ENCODE peak calls at places on chromosomes 13 and 19, in five cellular contexts. O, T, G, H and A are unnamed samples.

GRCh38 chr19:19661675-19662251 is 1.7 kb downstream of the ATP13A1 start:
- DNase-seq in T (peak; percentile 80), O (no peak), H (peak; percentile 9), G (no peak), A (no peak)

GRCh38 chr13:80931766-80932165 is 590.8 kb upstream of the SPRY2 start:
- DNase-seq in T (no peak), H (no peak), G (no peak), O (no peak), A (no peak)

GRCh38 chr19:11204943-11205349 is 7.6 kb upstream of the KANK2 start:
- DNase-seq in H (peak; percentile 30), T (no peak), G (no peak), O (no peak), A (no peak)

GRCh38 chr13:40158218-40158617 is 502.8 kb downstream of the COG6 start:
- DNase-seq in T (no peak), H (no peak), O (no peak), G (no peak), A (peak; percentile 5)

GRCh38 chr13:113828282-113828825 is 35.5 kb downstream of the GAS6 start:
- DNase-seq in G (no peak), H (no peak), T (no peak), O (no peak), A (no peak)

GRCh38 chr19:2888739-2889224 is 11.9 kb upstream of the ZNF57 start:
- DNase-seq in H (peak; percentile 94), T (peak; percentile 67), G (no peak), O (no peak), A (no peak)

GRCh38 chr13:41458939-41459753 is 1.8 kb downstream of the RGCC start:
- DNase-seq in G (peak; percentile 37), T (peak; percentile 66), O (no peak), H (peak; percentile 43), A (peak; percentile 73)

GRCh38 chr13:109036091-109036490 is 406.7 kb downstream of the MYO16 start:
- DNase-seq in T (no peak), O (no peak), G (no peak), H (no peak), A (no peak)

GRCh38 chr13:33164331-33164730 is 121.2 kb downstream of the STARD13 start:
- DNase-seq in G (no peak), O (no peak), T (no peak), H (no peak), A (no peak)

GRCh38 chr19:33553530-33554310 is 32.1 kb upstream of the PEPD start:
- DNase-seq in G (no peak), T (no peak), H (no peak), O (no peak), A (no peak)

GRCh38 chr13:76647550-76647949 is 238.7 kb downstream of the KCTD12 start:
- DNase-seq in H (no peak), T (no peak), G (no peak), O (no peak), A (no peak)

GRCh38 chr13:26320766-26321165 is 66.8 kb downstream of the CDK8 start:
- DNase-seq in O (no peak), T (no peak), G (no peak), H (no peak), A (no peak)

GRCh38 chr13:35649162-35649561 is 172.7 kb upstream of the MAB21L1 start:
- DNase-seq in T (no peak), G (no peak), O (no peak), H (no peak), A (no peak)

GRCh38 chr19:4375620-4376228 is 24.6 kb downstream of the SH3GL1 start:
- DNase-seq in O (no peak), H (no peak), G (peak; percentile 80), T (peak; percentile 59), A (peak; percentile 71)

GRCh38 chr19:47176071-47176626 is 45.5 kb downstream of the SAE1 start:
- DNase-seq in H (no peak), G (no peak), O (no peak), T (no peak), A (no peak)

GRCh38 chr19:41427647-41428480 is 690 bp upstream of the B3GNT8 start:
- DNase-seq in O (no peak), T (peak; percentile 44), H (no peak), G (peak; percentile 68), A (peak; percentile 89)

GRCh38 chr13:94143624-94144350 is 335.7 kb downstream of the DCT start:
- DNase-seq in O (no peak), T (no peak), H (no peak), G (no peak), A (no peak)

GRCh38 chr19:33445752-33446070 is 72.2 kb downstream of the CEBPG start:
- DNase-seq in T (no peak), G (no peak), O (no peak), H (no peak), A (no peak)

GRCh38 chr19:17841810-17842662 is 5.7 kb downstream of the JAK3 start:
- DNase-seq in T (peak; percentile 53), O (no peak), H (no peak), G (peak; percentile 90), A (peak; percentile 91)

GRCh38 chr13:80214521-80214941 is 126.4 kb downstream of the SPRY2 start:
- DNase-seq in O (no peak), H (no peak), G (peak; percentile 11), T (no peak), A (no peak)

GRCh38 chr19:40335855-40336700 is 12.1 kb downstream of the C19orf47 start:
- DNase-seq in H (no peak), T (no peak), G (no peak), O (no peak), A (no peak)

GRCh38 chr13:35767256-35767981 is 290.9 kb upstream of the MAB21L1 start:
- DNase-seq in T (no peak), H (no peak), O (no peak), G (no peak), A (no peak)